ENCODE peak calls at places on chromosomes 12 and 14, in seven cellular contexts. X, A, Y, W, B, T and E are unnamed samples.

GRCh38 chr12:64687816-64688599 is 71.2 kb downstream of the GNS start:
- DNase-seq in X (no peak), B (no peak), Y (no peak), W (no peak), A (no peak), T (no peak), E (no peak)

GRCh38 chr14:101475468-101476257 is 85.6 kb upstream of the DIO3 start:
- DNase-seq in W (peak), A (no peak), X (peak), B (peak), Y (peak), T (no peak), E (no peak)

GRCh38 chr12:41983896-41984295 is 160.8 kb downstream of the GXYLT1 start:
- DNase-seq in T (no peak), Y (no peak), B (no peak), A (no peak), W (no peak), X (no peak), E (no peak)

GRCh38 chr14:56189306-56189705 is 71.1 kb downstream of the PELI2 start:
- DNase-seq in Y (no peak), X (peak), A (no peak), W (peak), B (no peak), T (no peak), E (no peak)

GRCh38 chr14:67837011-67837624 is 17.5 kb downstream of the RAD51B start:
- DNase-seq in T (peak), B (no peak), A (peak), Y (peak), W (peak), X (peak), E (no peak)

GRCh38 chr14:56555921-56556570 is 23.6 kb upstream of the TMEM260 start:
- DNase-seq in X (no peak), A (no peak), W (peak), B (no peak), Y (no peak), T (no peak), E (no peak)

GRCh38 chr12:6554168-6554989 is 1.5 kb downstream of the IFFO1 start:
- DNase-seq in Y (peak), T (peak), W (no peak), X (no peak), B (peak), A (peak), E (peak)

GRCh38 chr14:21308132-21308478 is 28.2 kb downstream of the RPGRIP1 start:
- DNase-seq in A (no peak), Y (no peak), B (no peak), X (no peak), T (no peak), W (no peak), E (no peak)

GRCh38 chr12:112179936-112180335 is 54.6 kb downstream of the TRAFD1 start:
- DNase-seq in W (no peak), B (no peak), A (no peak), Y (no peak), X (no peak), T (no peak), E (no peak)

DNA sequence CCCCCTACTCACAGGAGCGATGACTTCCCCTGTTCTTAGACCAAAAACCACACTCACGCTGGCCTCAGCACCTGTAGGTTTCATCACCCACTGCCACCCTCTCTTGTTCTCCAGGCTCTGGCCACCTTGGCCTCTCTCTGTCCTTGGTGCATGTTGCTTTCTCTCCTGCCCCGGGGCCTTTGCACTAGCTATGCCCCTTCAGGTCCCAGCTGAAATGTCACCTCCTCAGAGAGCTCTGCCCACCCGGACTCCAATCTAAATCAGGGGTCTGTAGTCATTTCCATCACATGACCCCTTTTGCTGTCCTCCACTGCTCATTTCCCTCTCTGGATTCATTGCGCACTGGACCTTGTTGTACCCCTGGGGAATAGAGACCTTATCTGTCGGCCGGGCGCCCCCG is 8.2 kb upstream of the TRPV4 start:
- DNase-seq in A (no peak), B (no peak), W (no peak), Y (no peak), T (no peak), X (no peak), E (no peak)
- TF ChIP-seq CTCF in A (no peak), B (no peak), W (no peak), Y (no peak), T (no peak), X (no peak), E (peak)

GRCh38 chr12:105278043-105278697 is 42.2 kb upstream of the APPL2 start:
- DNase-seq in B (no peak), A (no peak), Y (no peak), T (no peak), X (no peak), W (no peak), E (no peak)
- TF ChIP-seq CTCF in B (no peak), A (no peak), Y (no peak), T (no peak), X (peak), W (no peak), E (peak)

GRCh38 chr12:94231718-94232117 is 83.3 kb downstream of the PLXNC1 start:
- DNase-seq in A (no peak), T (no peak), W (no peak), B (no peak), Y (no peak), X (no peak), E (no peak)
- TF ChIP-seq CTCF in A (no peak), T (no peak), W (no peak), B (no peak), Y (no peak), X (no peak), E (no peak)

GRCh38 chr14:57943038-57943437 is 77.1 kb upstream of the SLC35F4 start:
- DNase-seq in Y (no peak), T (no peak), A (no peak), W (no peak), B (no peak), X (no peak), E (no peak)
- TF ChIP-seq CTCF in Y (no peak), T (no peak), A (no peak), W (no peak), B (no peak), X (no peak), E (no peak)

DNA sequence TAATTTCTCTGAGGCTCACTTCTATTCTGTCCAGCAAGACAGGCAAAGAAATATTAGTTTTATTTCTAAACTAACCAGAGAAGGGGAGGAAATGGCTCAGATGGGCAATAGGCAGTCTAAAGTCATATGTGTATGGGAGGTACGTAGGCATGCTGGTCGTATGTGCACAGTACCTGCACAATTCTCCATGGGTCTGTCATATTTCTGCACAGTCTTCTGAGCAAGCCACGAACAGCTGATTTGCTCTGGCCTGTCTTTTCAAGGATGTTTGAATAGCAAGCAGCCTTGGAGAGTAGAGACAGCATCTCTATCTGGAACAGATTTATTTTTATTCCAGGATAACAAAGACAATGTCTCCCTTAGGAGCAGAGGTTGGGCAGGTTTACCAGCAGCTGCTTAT is 92.1 kb downstream of the SLC25A47 start:
- DNase-seq in X (no peak), W (no peak), T (no peak), Y (no peak), B (no peak), A (no peak), E (no peak)
- TF ChIP-seq CTCF in X (no peak), W (no peak), T (no peak), Y (no peak), B (no peak), A (no peak), E (no peak)

GRCh38 chr12:2139651-2140050 is 86.9 kb downstream of the CACNA1C start:
- DNase-seq in Y (no peak), B (no peak), T (no peak), W (no peak), X (no peak), A (no peak), E (no peak)

GRCh38 chr12:2138294-2138693 is 85.5 kb downstream of the CACNA1C start:
- DNase-seq in W (no peak), X (no peak), T (no peak), Y (no peak), B (no peak), A (no peak), E (no peak)

GRCh38 chr12:2136901-2137300 is 84.1 kb downstream of the CACNA1C start:
- DNase-seq in B (no peak), W (no peak), X (no peak), A (no peak), T (no peak), Y (no peak), E (no peak)

GRCh38 chr12:2138871-2139308 is 86.1 kb downstream of the CACNA1C start:
- DNase-seq in W (no peak), Y (no peak), X (no peak), A (no peak), T (no peak), B (no peak), E (no peak)

DNA sequence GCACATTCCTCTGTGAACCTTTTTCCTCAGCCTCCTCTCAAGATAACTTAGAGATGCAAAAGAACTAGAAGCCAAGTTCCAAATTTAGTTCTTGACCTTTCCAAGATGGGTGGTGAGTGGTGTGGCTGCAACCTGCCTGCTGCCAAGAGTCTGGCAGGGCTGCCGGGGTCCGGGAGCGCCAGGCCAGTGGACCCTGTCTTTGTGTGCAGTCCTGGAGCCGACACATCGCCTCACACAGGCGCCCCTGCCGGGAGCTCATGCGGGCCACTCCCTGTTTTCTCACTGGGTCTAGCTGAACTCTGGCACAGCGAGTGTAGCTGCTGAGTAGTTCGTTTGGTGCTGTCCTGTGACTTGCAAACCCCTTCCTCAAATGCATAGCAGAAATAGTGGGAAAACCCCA is 84.9 kb downstream of the CACNA1C start:
- DNase-seq in Y (no peak), W (no peak), A (no peak), T (no peak), X (no peak), B (no peak), E (no peak)
- TF ChIP-seq CTCF in Y (no peak), W (no peak), A (no peak), T (no peak), X (no peak), B (no peak), E (no peak)

GRCh38 chr12:53077030-53077429 is 2.2 kb downstream of the SPRYD3 start:
- DNase-seq in T (peak), A (no peak), W (no peak), Y (no peak), X (no peak), B (no peak), E (peak)

GRCh38 chr12:53076461-53076860 is 2.7 kb downstream of the SPRYD3 start:
- DNase-seq in W (no peak), X (no peak), B (no peak), T (no peak), A (no peak), Y (no peak), E (no peak)

GRCh38 chr12:53074999-53075370 is 4.2 kb downstream of the SPRYD3 start:
- DNase-seq in Y (no peak), A (no peak), W (no peak), T (no peak), X (no peak), B (no peak), E (no peak)

GRCh38 chr12:53079226-53080117 is at the start of gene SPRYD3:
- DNase-seq in W (peak), B (peak), A (peak), Y (peak), X (peak), T (peak), E (peak)

DNA sequence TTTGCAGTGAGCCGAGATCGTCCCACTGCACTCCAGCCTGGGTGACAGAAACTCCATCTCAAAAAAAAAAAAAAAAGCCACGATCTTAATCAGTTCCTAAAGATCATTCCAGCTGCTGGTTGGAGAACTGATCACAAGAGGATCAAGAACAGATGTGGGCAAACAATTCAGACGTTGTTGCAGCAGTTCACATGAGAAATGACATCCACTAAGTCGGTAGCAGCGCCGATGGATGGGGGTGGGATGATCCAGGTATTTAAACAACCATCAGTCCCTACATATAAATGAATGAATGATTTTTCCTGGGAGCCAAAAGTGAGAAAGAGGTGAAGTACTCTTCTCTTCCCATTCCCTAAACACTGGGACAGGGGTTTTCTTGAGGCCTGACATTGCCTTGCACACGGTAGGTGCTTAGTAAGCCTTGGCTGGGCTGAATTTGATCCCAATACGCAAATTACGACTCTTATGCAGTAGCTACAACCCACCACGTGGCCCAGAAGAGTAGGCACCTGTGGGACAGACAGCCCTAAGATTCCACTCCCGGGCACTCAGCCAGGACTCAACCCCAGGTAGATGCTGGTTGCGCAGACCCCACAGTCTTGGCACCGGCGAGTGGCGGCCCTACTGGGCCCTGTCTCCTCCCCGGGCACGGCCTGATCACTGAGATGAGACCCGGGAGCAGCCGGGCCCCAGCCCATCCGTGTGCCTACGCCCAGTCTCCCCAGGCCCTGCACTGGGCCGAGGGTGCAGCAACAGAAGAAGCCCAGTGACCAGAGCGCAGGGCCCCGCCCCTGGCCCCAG is 565 bp downstream of the SPRYD3 start:
- DNase-seq in W (no peak), A (no peak), T (no peak), X (no peak), B (no peak), Y (no peak), E (no peak)
- TF ChIP-seq CTCF in W (no peak), A (no peak), T (no peak), X (no peak), B (no peak), Y (peak), E (peak)